ENCODE peak calls at places on chromosomes 11 and 22, in seven cellular contexts. Y is testis, K is left ventricle myocardium inferior, G is RWPE2, E is gastrocnemius medialis, V is GM23338, P is GM23248. Q is an unnamed sample.

GRCh38 chr22:49948958-49949913 is 11.3 kb upstream of the PIM3 start:
- DNase-seq in Y (no peak), K (no peak), G (no peak), E (no peak), V (no peak), P (no peak), Q (no peak)

GRCh38 chr11:2465201-2466068 is 20.6 kb downstream of the KCNQ1 start:
- DNase-seq in Y (peak; percentile 16), K (no peak), G (peak; percentile 49), E (no peak), V (no peak), P (no peak), Q (no peak)

GRCh38 chr11:85737738-85738137 is 51.7 kb upstream of the CCDC89 start:
- DNase-seq in Y (no peak), K (no peak), G (no peak), E (no peak), V (no peak), P (no peak), Q (no peak)

GRCh38 chr22:17672417-17672991 is 33.9 kb downstream of the BCL2L13 start:
- DNase-seq in Y (no peak), K (no peak), G (no peak), E (no peak), V (no peak), P (no peak), Q (peak; percentile 30)

GRCh38 chr11:117179048-117179999 is 781 bp downstream of the SIDT2 start:
- DNase-seq in Y (peak; percentile 44), K (peak; percentile 43), G (peak; percentile 47), E (no peak), V (no peak), P (peak; percentile 73), Q (no peak)

GRCh38 chr11:4539603-4540219 is 5.3 kb upstream of the OR52M1 start:
- DNase-seq in Y (peak; percentile 84), K (peak; percentile 21), G (no peak), E (no peak), V (peak; percentile 64), P (peak; percentile 67), Q (peak; percentile 18)

GRCh38 chr11:72885853-72886252 is 71.6 kb downstream of the ATG16L2 start:
- DNase-seq in Y (no peak), K (no peak), G (no peak), E (no peak), V (no peak), P (no peak), Q (no peak)

GRCh38 chr22:23522642-23523251 is 57.3 kb downstream of the IGLL1 start:
- DNase-seq in Y (peak; percentile 68), K (no peak), G (peak; percentile 30), E (no peak), V (peak; percentile 27), P (peak; percentile 67), Q (peak; percentile 67)

GRCh38 chr11:13183094-13183825 is 94.3 kb upstream of the BMAL1 start:
- DNase-seq in Y (peak; percentile 21), K (no peak), G (no peak), E (no peak), V (peak; percentile 43), P (peak; percentile 77), Q (peak; percentile 26)

GRCh38 chr11:123536690-123537437 is 106.8 kb downstream of the GRAMD1B start:
- DNase-seq in Y (peak; percentile 53), K (no peak), G (no peak), E (peak; percentile 9), V (peak; percentile 52), P (peak; percentile 52), Q (no peak)

GRCh38 chr11:133386262-133386661 is 146.0 kb downstream of the OPCML start:
- DNase-seq in Y (no peak), K (no peak), G (no peak), E (no peak), V (no peak), P (no peak), Q (peak; percentile 56)

GRCh38 chr11:13376838-13377237 is 86.2 kb downstream of the BTBD10 start:
- DNase-seq in Y (no peak), K (no peak), G (no peak), E (no peak), V (no peak), P (no peak), Q (no peak)

GRCh38 chr11:2742611-2743426 is 43.0 kb upstream of the KCNQ1OT1 start:
- DNase-seq in Y (no peak), K (peak; percentile 12), G (peak; percentile 45), E (no peak), V (no peak), P (no peak), Q (no peak)

GRCh38 chr11:11787305-11788066 is 54.3 kb upstream of the USP47 start:
- DNase-seq in Y (peak; percentile 80), K (peak; percentile 53), G (no peak), E (peak; percentile 49), V (peak; percentile 86), P (peak; percentile 78), Q (peak; percentile 57)

GRCh38 chr11:113142508-113142907 is 171.9 kb upstream of the TTC12 start:
- DNase-seq in Y (no peak), K (no peak), G (no peak), E (no peak), V (no peak), P (no peak), Q (no peak)

GRCh38 chr11:116610190-116610589 is 162.6 kb downstream of the BUD13 start:
- DNase-seq in Y (no peak), K (no peak), G (no peak), E (no peak), V (no peak), P (no peak), Q (no peak)

GRCh38 chr11:126862664-126863247 is 137.8 kb downstream of the KIRREL3 start:
- DNase-seq in Y (no peak), K (no peak), G (no peak), E (no peak), V (peak; percentile 58), P (no peak), Q (no peak)

GRCh38 chr11:126484266-126484665 is 128.8 kb downstream of the ST3GAL4 start:
- DNase-seq in Y (no peak), K (no peak), G (no peak), E (no peak), V (no peak), P (peak; percentile 69), Q (no peak)

GRCh38 chr22:39292561-39293074 is 26.8 kb downstream of the RPL3 start:
- DNase-seq in Y (peak; percentile 97), K (peak; percentile 92), G (peak; percentile 95), E (peak; percentile 71), V (peak; percentile 47), P (peak; percentile 95), Q (no peak)

GRCh38 chr22:37173709-37174108 is 14.3 kb downstream of the C1QTNF6 start:
- DNase-seq in Y (no peak), K (peak; percentile 47), G (peak; percentile 30), E (peak; percentile 29), V (no peak), P (peak; percentile 90), Q (peak; percentile 4)

GRCh38 chr11:123493393-123494063 is 63.5 kb downstream of the GRAMD1B start:
- DNase-seq in Y (no peak), K (no peak), G (no peak), E (no peak), V (peak; percentile 55), P (no peak), Q (no peak)

GRCh38 chr11:71352226-71352625 is 96.0 kb downstream of the DHCR7 start:
- DNase-seq in Y (no peak), K (no peak), G (no peak), E (no peak), V (no peak), P (no peak), Q (no peak)

GRCh38 chr11:71354394-71355105 is 93.6 kb downstream of the DHCR7 start:
- DNase-seq in Y (no peak), K (no peak), G (no peak), E (no peak), V (no peak), P (no peak), Q (no peak)

GRCh38 chr11:71355266-71355665 is 92.9 kb downstream of the DHCR7 start:
- DNase-seq in Y (no peak), K (no peak), G (no peak), E (no peak), V (no peak), P (peak; percentile 15), Q (no peak)

GRCh38 chr11:71352748-71353147 is 95.4 kb downstream of the DHCR7 start:
- DNase-seq in Y (no peak), K (no peak), G (no peak), E (no peak), V (no peak), P (no peak), Q (no peak)

GRCh38 chr11:71349627-71350026 is 97.2 kb upstream of the SHANK2 start:
- DNase-seq in Y (no peak), K (no peak), G (no peak), E (no peak), V (no peak), P (no peak), Q (no peak)
- H3K27ac ChIP-seq in Y (no peak overlapping the region), K (no peak overlapping the region), G (no peak overlapping the region), E (no peak overlapping the region), V (no peak overlapping the region), P (no peak overlapping the region), Q (no peak overlapping the region)

DNA sequence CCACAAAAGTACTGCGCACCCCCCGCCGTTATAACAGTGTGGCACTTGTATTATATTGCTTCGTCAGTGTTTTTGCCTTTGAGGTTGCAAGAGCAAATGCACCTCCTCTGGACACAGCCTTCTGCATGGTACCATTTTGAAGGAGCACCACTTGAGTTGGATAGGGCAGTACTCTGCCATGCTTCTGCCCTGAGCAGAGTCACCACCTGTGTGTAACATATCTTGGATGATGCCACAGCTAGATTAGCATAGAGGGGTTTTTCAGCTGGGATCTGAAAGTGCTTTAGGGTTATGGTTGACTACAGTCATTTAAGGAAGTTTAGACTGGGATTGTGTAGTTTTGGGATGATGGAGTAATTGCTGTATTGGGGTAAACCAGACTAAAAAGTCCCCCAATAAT is 78.8 kb downstream of the PPP6R3 start:
- DNase-seq in Y (no peak), K (no peak), G (no peak), E (no peak), V (no peak), P (no peak), Q (no peak)
- H3K27ac ChIP-seq in Y (no peak overlapping the region), K (no peak overlapping the region), G (no peak overlapping the region), E (peak overlapping the region; percentile 85), V (peak overlapping the region; percentile 60), P (no peak overlapping the region), Q (no peak overlapping the region)

DNA sequence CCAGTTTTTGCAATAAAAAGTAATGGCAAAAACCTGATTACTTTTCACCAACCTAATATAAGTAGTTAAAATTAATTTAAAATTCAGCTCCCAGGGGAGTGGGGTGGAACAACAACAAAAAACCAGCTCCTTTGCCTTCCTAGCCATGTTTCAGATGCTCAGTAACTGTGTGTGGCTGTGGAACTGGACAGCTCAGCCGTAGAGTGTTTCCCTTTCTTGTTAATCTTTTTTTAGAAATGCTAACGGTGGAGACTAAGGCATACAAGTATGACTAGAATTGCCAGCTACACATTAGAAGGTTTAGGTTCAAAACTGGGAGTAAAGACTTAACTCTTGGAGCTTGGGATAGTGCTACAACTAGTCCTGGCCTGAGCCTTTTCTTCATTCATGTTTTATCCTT is 45.0 kb downstream of the PPP6R3 start:
- DNase-seq in Y (no peak), K (no peak), G (no peak), E (no peak), V (no peak), P (peak; percentile 65), Q (no peak)
- H3K27ac ChIP-seq in Y (no peak overlapping the region), K (peak overlapping the region; percentile 20), G (no peak overlapping the region), E (peak overlapping the region; percentile 72), V (no peak overlapping the region), P (peak overlapping the region; percentile 20), Q (peak overlapping the region; percentile 30)

DNA sequence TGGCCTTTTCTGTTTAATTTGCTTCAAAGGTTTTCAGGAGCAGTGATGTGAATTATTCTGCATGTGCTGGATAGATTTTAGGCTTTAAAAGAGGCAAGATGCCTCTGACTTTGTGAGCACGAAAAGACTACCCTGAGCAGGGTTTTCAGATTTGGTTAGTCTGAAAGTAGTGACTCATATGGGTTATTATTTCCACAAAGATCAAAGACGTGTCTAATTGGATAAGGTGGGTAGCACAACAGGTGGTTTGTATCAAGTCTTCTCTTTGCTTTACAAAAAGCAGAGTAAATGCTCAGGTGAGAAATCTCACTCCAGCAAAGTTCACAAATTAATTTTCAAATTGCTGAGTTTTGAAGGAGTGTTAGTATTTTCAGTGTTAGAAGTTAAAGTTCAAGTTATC is 37.6 kb upstream of the DBX1 start:
- DNase-seq in Y (no peak), K (no peak), G (no peak), E (no peak), V (no peak), P (no peak), Q (no peak)
- H3K27ac ChIP-seq in Y (no peak overlapping the region), K (no peak overlapping the region), G (no peak overlapping the region), E (no peak overlapping the region), V (no peak overlapping the region), P (no peak overlapping the region), Q (no peak overlapping the region)

Q was measured in SK-N-SH.